ENCODE peak calls at places on chromosomes 7 and 10, in six cellular contexts. Z is CD8-positive, alpha-beta memory T cell; A is mesendoderm; C is endothelial cell of umbilical vein; V is GM23338; H is effector memory CD4-positive, alpha-beta T cell. F is an unnamed sample.

GRCh38 chr10:490891-491571 is 198.4 kb downstream of the DIP2C start:
- DNase-seq in Z (no peak), A (peak; percentile 35), C (no peak), V (peak; percentile 44), H (no peak), F (no peak)

GRCh38 chr7:39721919-39722597 is 98.7 kb downstream of the RALA start:
- DNase-seq in Z (no peak), A (no peak), C (no peak), V (no peak), H (no peak), F (no peak)

GRCh38 chr10:30151581-30152389 is 92.4 kb upstream of the JCAD start:
- DNase-seq in Z (no peak), A (peak; percentile 83), C (peak; percentile 14), V (peak; percentile 7), H (no peak), F (no peak)

GRCh38 chr7:34740840-34741239 is 82.8 kb downstream of the NPSR1 start:
- DNase-seq in Z (no peak), A (no peak), C (no peak), V (no peak), H (no peak), F (no peak)

GRCh38 chr10:5234106-5234877 is 37.7 kb downstream of the AKR1C4 start:
- DNase-seq in Z (no peak), A (no peak), C (no peak), V (no peak), H (no peak), F (no peak)

GRCh38 chr10:19908991-19909699 is 92.9 kb downstream of the PLXDC2 start:
- DNase-seq in Z (no peak), A (no peak), C (no peak), V (no peak), H (no peak), F (no peak)

GRCh38 chr7:45073031-45073842 is 15.5 kb downstream of the NACAD start:
- DNase-seq in Z (no peak), A (peak; percentile 23), C (no peak), V (peak; percentile 25), H (no peak), F (no peak)

GRCh38 chr7:37342665-37343471 is 105.8 kb downstream of the ELMO1 start:
- DNase-seq in Z (peak; percentile 70), A (no peak), C (peak; percentile 37), V (no peak), H (peak; percentile 58), F (peak; percentile 84)

GRCh38 chr10:122279725-122280141 is 8.6 kb downstream of the BTBD16 start:
- DNase-seq in Z (no peak), A (peak; percentile 79), C (peak; percentile 74), V (peak; percentile 83), H (no peak), F (no peak)

GRCh38 chr7:35241884-35242283 is 12.0 kb downstream of the TBX20 start:
- DNase-seq in Z (no peak), A (peak; percentile 44), C (no peak), V (no peak), H (no peak), F (no peak)

GRCh38 chr10:29204119-29204518 is 84.8 kb upstream of the LYZL1 start:
- DNase-seq in Z (no peak), A (peak; percentile 88), C (no peak), V (peak; percentile 85), H (no peak), F (no peak)

GRCh38 chr7:44398506-44398905 is 73.1 kb upstream of the CAMK2B start:
- DNase-seq in Z (no peak), A (no peak), C (peak; percentile 98), V (no peak), H (no peak), F (no peak)

GRCh38 chr10:60123172-60123571 is 216.8 kb upstream of the CCDC6 start:
- DNase-seq in Z (no peak), A (no peak), C (peak; percentile 39), V (no peak), H (no peak), F (no peak)

GRCh38 chr10:126203746-126204145 is 184.5 kb downstream of the ADAM12 start:
- DNase-seq in Z (no peak), A (no peak), C (no peak), V (no peak), H (no peak), F (no peak)

GRCh38 chr7:45524373-45524913 is 49.7 kb upstream of the ADCY1 start:
- DNase-seq in Z (no peak), A (no peak), C (no peak), V (no peak), H (no peak), F (no peak)

GRCh38 chr10:88184543-88185297 is 321.3 kb downstream of the PTEN start:
- DNase-seq in Z (no peak), A (no peak), C (no peak), V (no peak), H (no peak), F (no peak)

GRCh38 chr7:128770238-128770637 is 5.4 kb downstream of the OPN1SW start:
- DNase-seq in Z (no peak), A (no peak), C (peak; percentile 33), V (no peak), H (no peak), F (no peak)

GRCh38 chr7:6640246-6640721 is 3.2 kb downstream of the ZNF316 start:
- DNase-seq in Z (no peak), A (peak; percentile 97), C (peak; percentile 35), V (peak; percentile 88), H (no peak), F (no peak)

GRCh38 chr10:116385311-116385710 is 42.3 kb upstream of the PNLIPRP3 start:
- DNase-seq in Z (no peak), A (peak; percentile 41), C (no peak), V (peak; percentile 56), H (no peak), F (no peak)

GRCh38 chr10:116385994-116386809 is 41.4 kb upstream of the PNLIPRP3 start:
- DNase-seq in Z (peak; percentile 10), A (peak; percentile 46), C (peak; percentile 39), V (peak; percentile 82), H (no peak), F (no peak)

DNA sequence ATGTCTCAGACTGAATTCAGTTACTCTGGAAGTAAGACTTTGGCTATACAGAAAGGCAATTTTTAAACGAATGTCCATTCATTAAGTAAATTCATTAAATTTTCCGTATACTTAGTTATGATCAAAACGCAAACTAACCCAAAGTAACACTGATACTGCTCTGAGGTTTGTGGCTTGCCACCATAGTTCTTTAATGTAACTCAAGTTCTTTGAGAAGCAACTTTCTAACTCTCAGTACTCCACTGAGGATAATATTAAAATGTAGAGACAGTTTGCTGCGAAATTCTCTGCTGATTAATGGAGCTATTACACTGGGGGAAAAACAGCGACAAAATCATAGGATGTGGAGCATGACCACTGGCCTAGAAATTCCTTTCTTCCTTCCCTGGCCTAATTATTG is 45.4 kb upstream of the PNLIPRP3 start:
- DNase-seq in Z (no peak), A (no peak), C (no peak), V (no peak), H (no peak), F (no peak)
- H3K4me1 ChIP-seq in Z (no peaks in the 10 kb centered on the region), A (no peaks in the 10 kb centered on the region), C (no peaks in the 10 kb centered on the region), V (peaks cover 17% of the 10 kb centered on the region), H (no peaks in the 10 kb centered on the region), F (no peaks in the 10 kb centered on the region)

DNA sequence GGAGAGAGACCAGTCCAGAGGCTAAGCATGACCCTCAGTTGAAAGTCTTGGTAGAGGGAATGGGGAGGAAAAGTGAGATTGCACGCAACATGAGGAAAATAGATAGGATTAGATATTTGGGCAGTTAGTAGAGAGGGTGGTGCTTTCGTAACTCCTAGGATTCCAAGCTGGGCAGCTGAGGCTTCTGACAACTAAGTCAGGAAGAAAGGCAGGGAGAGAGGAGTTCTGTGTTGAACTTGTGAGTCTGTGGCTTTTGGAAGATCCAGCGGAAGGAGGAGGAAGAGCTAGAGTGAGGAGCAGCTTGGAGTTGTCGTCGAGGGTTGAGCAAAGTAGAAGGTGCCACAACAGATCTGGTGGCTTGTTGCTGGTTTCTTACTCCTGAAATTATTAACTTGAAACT is 21.8 kb downstream of the CUL1 start:
- DNase-seq in Z (no peak), A (no peak), C (no peak), V (no peak), H (no peak), F (no peak)
- H3K27ac ChIP-seq in Z (no peak overlapping the region), A (no peak overlapping the region), C (no peak overlapping the region), V (peak overlapping the region; percentile 2), H (no peak overlapping the region), F (no peak overlapping the region)

DNA sequence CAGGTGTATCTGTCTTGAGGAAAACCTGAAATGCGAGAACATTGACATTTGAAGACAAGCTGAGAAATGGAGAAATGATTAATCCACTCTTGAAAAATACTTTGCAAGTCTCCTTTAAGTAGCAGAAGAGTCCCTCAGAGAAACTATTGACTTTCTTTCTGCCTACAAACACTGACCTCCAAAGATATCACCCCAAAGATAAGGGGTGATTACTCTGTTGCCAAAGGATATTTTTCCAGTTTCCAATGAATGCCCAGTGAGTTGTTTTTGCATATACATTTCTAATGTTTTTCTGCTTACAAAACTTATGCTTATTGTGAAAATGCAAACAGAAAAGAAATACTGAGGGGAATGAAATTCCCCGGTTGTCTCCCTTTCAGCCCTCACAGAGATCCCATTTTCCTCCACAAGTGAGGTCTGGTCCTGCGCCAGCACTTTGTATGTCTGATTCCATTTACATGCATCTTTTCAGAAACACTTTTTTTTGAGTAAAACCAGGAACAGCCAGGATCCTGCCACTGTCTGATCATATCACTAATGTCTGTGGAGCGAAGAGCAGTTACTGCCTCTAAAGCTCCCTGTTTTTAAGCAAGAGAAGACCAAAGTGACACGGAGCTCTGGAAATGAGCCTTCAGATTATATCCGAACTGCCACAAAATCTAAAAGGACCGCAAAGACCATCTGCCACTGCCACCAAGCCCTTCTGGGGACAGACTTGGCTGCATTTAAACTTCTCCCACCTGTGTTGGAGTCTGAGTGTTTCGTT is 82.9 kb upstream of the PDCD4 start:
- DNase-seq in Z (no peak), A (no peak), C (no peak), V (no peak), H (no peak), F (no peak)
- H3K36me3 ChIP-seq in Z (no peaks in the 10 kb centered on the region), A (no peaks in the 10 kb centered on the region), C (no peaks in the 10 kb centered on the region), V (no peaks in the 10 kb centered on the region), H (no peaks in the 10 kb centered on the region), F (no peaks in the 10 kb centered on the region)

GRCh38 chr10:79144341-79145173 is 75.8 kb downstream of the ZMIZ1 start:
- DNase-seq in Z (no peak), A (no peak), C (peak; percentile 47), V (no peak), H (no peak), F (no peak)
- H3K4me1 ChIP-seq in Z (peaks cover 63% of the 10 kb centered on the region), A (peaks cover 6% of the 10 kb centered on the region), C (peaks cover 57% of the 10 kb centered on the region), V (peaks cover 31% of the 10 kb centered on the region), H (peaks cover 45% of the 10 kb centered on the region), F (peaks cover 69% of the 10 kb centered on the region)

DNA sequence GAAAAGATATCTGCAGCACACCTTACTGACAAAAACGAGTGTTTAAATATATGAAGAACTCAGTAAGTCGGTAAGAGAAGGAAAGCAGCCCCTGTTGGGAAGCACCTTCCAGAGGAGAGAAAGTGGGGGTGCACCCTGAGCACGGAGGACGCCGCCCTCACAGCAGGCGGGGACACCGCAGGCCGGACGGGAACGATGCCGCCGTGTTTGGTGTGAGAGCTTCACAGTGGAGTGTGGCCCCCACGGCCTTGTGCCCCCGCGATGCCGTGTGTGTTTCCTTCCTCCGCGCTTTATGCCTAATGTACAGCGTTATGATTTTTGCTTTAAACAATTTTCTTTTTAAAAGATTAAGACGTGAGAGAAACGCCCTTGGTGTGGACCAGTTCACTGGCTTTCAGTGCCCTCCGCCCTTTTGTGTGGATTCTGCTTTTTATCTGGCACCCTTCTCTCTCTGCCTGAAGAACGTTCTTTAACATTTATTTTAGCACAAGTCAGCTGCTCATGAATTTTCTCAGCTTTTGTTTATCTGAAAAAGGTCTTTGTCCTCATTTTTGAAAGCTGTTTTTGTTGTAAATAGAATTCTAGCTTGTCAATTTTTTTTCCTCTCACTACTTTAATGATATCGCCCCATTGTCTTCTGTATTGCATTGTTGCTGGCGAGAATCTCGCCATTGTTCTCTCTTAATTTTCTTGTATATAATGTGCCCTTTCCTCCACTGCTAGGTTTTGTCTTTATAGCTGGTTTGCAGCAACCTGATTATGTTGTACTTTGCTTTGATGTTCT is 110.7 kb downstream of the INPP5A start:
- DNase-seq in Z (no peak), A (no peak), C (no peak), V (no peak), H (no peak), F (no peak)
- H3K27ac ChIP-seq in Z (no peak overlapping the region), A (no peak overlapping the region), C (no peak overlapping the region), V (no peak overlapping the region), H (no peak overlapping the region), F (no peak overlapping the region)

F was measured in CD8-positive, alpha-beta T cell.